ENCODE peak calls at places on chromosomes 12 and 14, in six cellular contexts. L is foreskin fibroblast; B is H1; F is Jurkat, Clone E6-1; G is Peyer's patch; E is body of pancreas. A is an unnamed sample.

GRCh38 chr14:96681826-96682225 is 115.4 kb upstream of the VRK1 start:
- DNase-seq in L (peak; percentile 2), B (no peak), F (no peak), G (no peak), E (no peak), A (no peak)

GRCh38 chr14:73896521-73896920 is 9.9 kb downstream of the ZNF410 start:
- DNase-seq in L (peak; percentile 46), B (no peak), F (no peak), G (no peak), E (no peak), A (no peak)

GRCh38 chr12:109218996-109219395 is 90.1 kb downstream of the FOXN4 start:
- DNase-seq in L (no peak), B (no peak), F (no peak), G (no peak), E (no peak), A (no peak)

GRCh38 chr14:68392393-68393085 is 400.3 kb downstream of the ZFP36L1 start:
- DNase-seq in L (peak; percentile 52), B (no peak), F (no peak), G (no peak), E (peak; percentile 77), A (no peak)

GRCh38 chr12:117101953-117102833 is 3.0 kb upstream of the TESC start:
- DNase-seq in L (no peak), B (no peak), F (no peak), G (no peak), E (no peak), A (no peak)

GRCh38 chr14:24198845-24199524 is 3.7 kb upstream of the TM9SF1 start:
- DNase-seq in L (no peak), B (no peak), F (no peak), G (no peak), E (no peak), A (no peak)

GRCh38 chr12:110247340-110248095 is 33.5 kb upstream of the ATP2A2 start:
- DNase-seq in L (no peak), B (no peak), F (no peak), G (no peak), E (peak; percentile 74), A (no peak)

GRCh38 chr14:53711205-53711604 is 245.4 kb downstream of the BMP4 start:
- DNase-seq in L (no peak), B (no peak), F (no peak), G (no peak), E (no peak), A (no peak)

GRCh38 chr14:99754141-99755067 is 38.8 kb upstream of the EML1 start:
- DNase-seq in L (peak; percentile 62), B (no peak), F (no peak), G (no peak), E (no peak), A (no peak)

GRCh38 chr12:93379432-93380308 is 1.9 kb downstream of the NUDT4 start:
- DNase-seq in L (no peak), B (no peak), F (no peak), G (no peak), E (no peak), A (no peak)

GRCh38 chr12:131928080-131928764 is 854 bp upstream of the PUS1 start:
- DNase-seq in L (peak; percentile 63), B (no peak), F (no peak), G (peak; percentile 35), E (no peak), A (no peak)

GRCh38 chr12:31016057-31016456 is 57.6 kb upstream of the DDX11 start:
- DNase-seq in L (no peak), B (no peak), F (no peak), G (no peak), E (no peak), A (no peak)

GRCh38 chr12:94244165-94245133 is 96.1 kb downstream of the PLXNC1 start:
- DNase-seq in L (no peak), B (no peak), F (peak; percentile 57), G (peak; percentile 78), E (peak; percentile 31), A (no peak)

GRCh38 chr14:91985008-91985407 is 37.5 kb upstream of the FBLN5 start:
- DNase-seq in L (peak; percentile 76), B (no peak), F (no peak), G (no peak), E (no peak), A (no peak)

GRCh38 chr12:84937383-84937782 is 24.8 kb upstream of the SLC6A15 start:
- DNase-seq in L (no peak), B (no peak), F (no peak), G (no peak), E (no peak), A (no peak)

GRCh38 chr12:83996671-83997070 is 915.9 kb downstream of the SLC6A15 start:
- DNase-seq in L (peak; percentile 74), B (no peak), F (no peak), G (no peak), E (no peak), A (no peak)

GRCh38 chr12:1947081-1947480 is 28.6 kb upstream of the CACNA2D4 start:
- DNase-seq in L (peak; percentile 28), B (no peak), F (no peak), G (no peak), E (no peak), A (no peak)

GRCh38 chr12:102220736-102221135 is 23.1 kb upstream of the PMCH start:
- DNase-seq in L (no peak), B (no peak), F (no peak), G (no peak), E (no peak), A (no peak)

GRCh38 chr14:48304729-48305128 is 629.3 kb upstream of the MDGA2 start:
- DNase-seq in L (no peak), B (no peak), F (no peak), G (no peak), E (no peak), A (no peak)

GRCh38 chr12:122834921-122835692 is at the start of gene HIP1R:
- DNase-seq in L (peak; percentile 69), B (no peak), F (peak; percentile 27), G (peak; percentile 71), E (peak; percentile 45), A (peak; percentile 60)

GRCh38 chr12:63994704-63995103 is 150.2 kb downstream of the SRGAP1 start:
- DNase-seq in L (peak; percentile 88), B (no peak), F (no peak), G (no peak), E (no peak), A (no peak)

GRCh38 chr14:52850520-52850919 is 59.1 kb upstream of the GNPNAT1 start:
- DNase-seq in L (peak; percentile 52), B (no peak), F (no peak), G (no peak), E (no peak), A (no peak)

GRCh38 chr12:77847665-77848431 is 17.2 kb downstream of the NAV3 start:
- DNase-seq in L (peak; percentile 83), B (no peak), F (no peak), G (no peak), E (no peak), A (no peak)

GRCh38 chr12:116015525-116015924 is 262.0 kb downstream of the MED13L start:
- DNase-seq in L (peak; percentile 75), B (no peak), F (peak; percentile 31), G (no peak), E (peak; percentile 40), A (no peak)

GRCh38 chr14:74427651-74428050 is 1.6 kb upstream of the SYNDIG1L start:
- DNase-seq in L (no peak), B (no peak), F (no peak), G (no peak), E (no peak), A (no peak)

GRCh38 chr12:91538418-91538817 is 355.8 kb upstream of the DCN start:
- DNase-seq in L (no peak), B (no peak), F (no peak), G (no peak), E (no peak), A (no peak)

GRCh38 chr12:26937443-26937862 is 328 bp downstream of the INTS13 start:
- DNase-seq in L (no peak), B (no peak), F (no peak), G (no peak), E (no peak), A (no peak)
- H3K4me3 ChIP-seq in L (peak overlapping the region; percentile 97), B (peak overlapping the region; percentile 96), F (peak overlapping the region; percentile 92), G (peak overlapping the region; percentile 89), E (peak overlapping the region; percentile 58), A (peak overlapping the region; percentile 96)

DNA sequence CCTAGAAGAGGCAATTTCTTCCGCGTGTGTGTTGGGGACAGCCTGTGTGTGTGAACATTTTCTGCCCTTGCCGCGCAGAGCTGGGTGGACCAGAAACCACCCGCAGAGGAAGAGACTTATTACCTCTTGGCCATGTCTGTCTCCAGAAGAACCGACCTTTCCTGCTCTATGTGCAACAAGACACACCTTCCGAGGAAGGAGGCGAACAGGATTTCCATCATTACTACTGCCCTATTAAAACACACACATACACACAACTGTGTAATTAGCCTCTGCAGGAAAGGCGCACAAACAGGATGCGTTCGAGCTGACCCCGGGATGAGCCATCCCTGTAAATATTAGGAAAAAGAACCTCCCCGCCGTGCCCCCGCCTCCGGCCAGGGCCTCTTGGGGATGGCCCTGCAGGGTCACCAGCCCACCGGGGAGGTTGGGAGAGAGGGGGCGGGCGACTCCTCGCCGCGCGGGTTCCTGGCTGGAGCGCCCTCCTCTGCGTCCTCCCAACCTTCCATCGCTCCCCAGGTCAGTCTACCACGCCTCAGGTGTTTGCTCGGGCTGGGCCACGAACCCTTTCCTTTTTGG is 484 bp upstream of the PRKCH start:
- DNase-seq in L (no peak), B (no peak), F (no peak), G (no peak), E (no peak), A (no peak)
- H3K4me3 ChIP-seq in L (peak overlapping the region; percentile 52), B (peak overlapping the region; percentile 68), F (peak overlapping the region; percentile 91), G (peak overlapping the region; percentile 54), E (peak overlapping the region; percentile 29), A (peak overlapping the region; percentile 90)

GRCh38 chr12:4862809-4863208 is 46.9 kb upstream of the KCNA1 start:
- DNase-seq in L (no peak), B (no peak), F (no peak), G (no peak), E (no peak), A (no peak)
- H3K4me3 ChIP-seq in L (no peak overlapping the region), B (no peak overlapping the region), F (no peak overlapping the region), G (no peak overlapping the region), E (no peak overlapping the region), A (no peak overlapping the region)

GRCh38 chr12:55824726-55825125 is 4.7 kb downstream of the DNAJC14 start:
- DNase-seq in L (no peak), B (no peak), F (no peak), G (no peak), E (no peak), A (no peak)

GRCh38 chr12:55828357-55828756 is 1.0 kb downstream of the DNAJC14 start:
- DNase-seq in L (no peak), B (no peak), F (no peak), G (no peak), E (no peak), A (no peak)

GRCh38 chr12:55830601-55831406 is 1.4 kb upstream of the DNAJC14 start:
- DNase-seq in L (peak; percentile 87), B (no peak), F (no peak), G (peak; percentile 49), E (peak; percentile 71), A (peak; percentile 52)

GRCh38 chr12:55829967-55830600 is 697 bp upstream of the DNAJC14 start:
- DNase-seq in L (no peak), B (no peak), F (no peak), G (peak; percentile 36), E (peak; percentile 68), A (peak; percentile 20)

DNA sequence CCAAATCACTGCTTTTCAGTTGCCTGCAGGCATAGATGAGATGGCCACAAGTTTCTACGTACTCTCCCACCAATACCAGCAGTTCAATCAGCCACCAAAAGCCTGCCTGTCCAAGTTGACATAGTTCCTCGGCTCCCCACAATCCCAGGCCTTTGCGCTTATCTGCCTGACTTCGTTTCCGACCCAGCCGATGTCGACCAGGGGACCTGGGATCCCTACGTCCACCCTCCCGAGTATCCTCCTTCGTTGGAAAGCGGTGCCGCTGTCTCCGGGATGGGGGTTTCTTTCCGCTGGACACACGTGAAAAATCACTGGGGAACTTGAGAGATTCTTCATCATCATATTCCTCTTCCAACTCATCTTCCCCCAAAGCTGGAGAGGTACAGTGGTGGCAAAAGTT is 1.6 kb downstream of the DNAJC14 start:
- DNase-seq in L (no peak), B (no peak), F (no peak), G (no peak), E (no peak), A (no peak)
- H3K4me3 ChIP-seq in L (peak overlapping the region; percentile 10), B (no peak overlapping the region), F (no peak overlapping the region), G (no peak overlapping the region), E (no peak overlapping the region), A (no peak overlapping the region)